ENCODE peak calls at places on chromosome 19, in seven cellular contexts. D is NCI-H446 treated with DMSO at 0.1 percent for 48 hours; Y is H54; Z is COR-L47; J is activated CD4-positive, alpha-beta T cell treated with anti-CD3 and anti-CD28 coated beads for 1 hour; U is T-cell; V is left ventricle myocardium inferior. Q is an unnamed sample.

GRCh38 chr19:29323046-29323971 is 110.4 kb upstream of the UQCRFS1 start:
- DNase-seq in D (no peak), Y (no peak), Z (no peak), J (no peak), U (no peak), V (no peak), Q (no peak)

GRCh38 chr19:45526143-45526542 is 18.9 kb downstream of the VASP start:
- DNase-seq in D (no peak), Y (peak; percentile 57), Z (peak; percentile 44), J (no peak), U (no peak), V (peak; percentile 61), Q (no peak)

GRCh38 chr19:3504723-3505122 is 1.4 kb upstream of the FZR1 start:
- DNase-seq in D (no peak), Y (no peak), Z (no peak), J (no peak), U (no peak), V (no peak), Q (no peak)

GRCh38 chr19:19410553-19411550 is 5.4 kb downstream of the GATAD2A start:
- DNase-seq in D (no peak), Y (no peak), Z (no peak), J (no peak), U (no peak), V (no peak), Q (no peak)

GRCh38 chr19:43934055-43934984 is 762 bp downstream of the ZNF45 start:
- DNase-seq in D (no peak), Y (peak; percentile 9), Z (no peak), J (no peak), U (no peak), V (no peak), Q (no peak)

GRCh38 chr19:21585491-21585890 is 80.1 kb downstream of the ZNF429 start:
- DNase-seq in D (no peak), Y (no peak), Z (no peak), J (no peak), U (no peak), V (no peak), Q (no peak)

GRCh38 chr19:53237114-53237777 is 17.4 kb downstream of the ZNF677 start:
- DNase-seq in D (no peak), Y (no peak), Z (no peak), J (no peak), U (no peak), V (no peak), Q (no peak)

GRCh38 chr19:11237321-11237720 is 2.1 kb upstream of the ANGPTL8 start:
- DNase-seq in D (no peak), Y (no peak), Z (no peak), J (no peak), U (no peak), V (no peak), Q (no peak)

GRCh38 chr19:2271516-2272103 is 10.4 kb downstream of the PEAK3 start:
- DNase-seq in D (no peak), Y (no peak), Z (no peak), J (no peak), U (no peak), V (no peak), Q (no peak)

GRCh38 chr19:40954573-40954972 is 36.5 kb upstream of the CYP2B6 start:
- DNase-seq in D (no peak), Y (no peak), Z (no peak), J (no peak), U (no peak), V (no peak), Q (peak; percentile 7)

GRCh38 chr19:48914181-48914580 is 14.1 kb downstream of the NUCB1 start:
- DNase-seq in D (no peak), Y (no peak), Z (no peak), J (no peak), U (no peak), V (no peak), Q (no peak)

GRCh38 chr19:39428309-39429112 is 7.2 kb downstream of the RPS16 start:
- DNase-seq in D (no peak), Y (peak; percentile 79), Z (no peak), J (no peak), U (no peak), V (peak; percentile 74), Q (no peak)

GRCh38 chr19:29529646-29530548 is 4.1 kb downstream of the VSTM2B start:
- DNase-seq in D (no peak), Y (no peak), Z (no peak), J (no peak), U (no peak), V (no peak), Q (no peak)

GRCh38 chr19:2716275-2716650 is 4.9 kb downstream of the DIRAS1 start:
- DNase-seq in D (no peak), Y (no peak), Z (no peak), J (no peak), U (no peak), V (no peak), Q (no peak)

GRCh38 chr19:5036733-5037681 is 68.1 kb downstream of the KDM4B start:
- DNase-seq in D (no peak), Y (no peak), Z (peak; percentile 50), J (no peak), U (no peak), V (peak; percentile 52), Q (no peak)

GRCh38 chr19:37979547-37980082 is 72.6 kb downstream of the SIPA1L3 start:
- DNase-seq in D (peak; percentile 11), Y (no peak), Z (no peak), J (no peak), U (no peak), V (no peak), Q (no peak)

GRCh38 chr19:33868076-33868735 is 71.5 kb downstream of the KCTD15 start:
- DNase-seq in D (no peak), Y (no peak), Z (no peak), J (no peak), U (no peak), V (no peak), Q (no peak)

GRCh38 chr19:35144600-35145436 is 1.8 kb downstream of the FXYD7 start:
- DNase-seq in D (no peak), Y (peak; percentile 81), Z (no peak), J (peak; percentile 13), U (peak; percentile 26), V (no peak), Q (no peak)

GRCh38 chr19:13255041-13255718 is 105.0 kb downstream of the IER2 start:
- DNase-seq in D (no peak), Y (no peak), Z (no peak), J (no peak), U (no peak), V (no peak), Q (no peak)

GRCh38 chr19:18202759-18203407 is 959 bp downstream of the RAB3A start:
- DNase-seq in D (no peak), Y (no peak), Z (peak; percentile 52), J (no peak), U (no peak), V (no peak), Q (no peak)

GRCh38 chr19:16066611-16067104 is 9.6 kb upstream of the TPM4 start:
- DNase-seq in D (no peak), Y (peak; percentile 71), Z (no peak), J (peak; percentile 32), U (no peak), V (no peak), Q (peak; percentile 80)

GRCh38 chr19:47112166-47112663 is 1.4 kb downstream of the ZC3H4 start:
- DNase-seq in D (peak; percentile 70), Y (peak; percentile 37), Z (peak; percentile 69), J (peak; percentile 87), U (peak; percentile 90), V (peak; percentile 92), Q (no peak)

GRCh38 chr19:2449019-2449418 is 7.7 kb downstream of the LMNB2 start:
- DNase-seq in D (no peak), Y (no peak), Z (no peak), J (no peak), U (no peak), V (no peak), Q (no peak)

GRCh38 chr19:5138606-5139594 is 170.0 kb downstream of the KDM4B start:
- DNase-seq in D (no peak), Y (peak; percentile 97), Z (no peak), J (peak; percentile 39), U (peak; percentile 74), V (no peak), Q (no peak)

GRCh38 chr19:2266183-2266993 is 10.2 kb upstream of the JSRP1 start:
- DNase-seq in D (no peak), Y (no peak), Z (peak; percentile 35), J (no peak), U (no peak), V (peak; percentile 89), Q (no peak)

GRCh38 chr19:54162241-54162805 is 2.8 kb upstream of the LENG1 start:
- DNase-seq in D (no peak), Y (peak; percentile 58), Z (no peak), J (peak; percentile 70), U (peak; percentile 83), V (peak; percentile 84), Q (peak; percentile 65)

GRCh38 chr19:13817615-13818371 is 22.6 kb downstream of the ZSWIM4 start:
- DNase-seq in D (no peak), Y (no peak), Z (peak; percentile 98), J (no peak), U (no peak), V (no peak), Q (no peak)

GRCh38 chr19:10433131-10433536 is 12.8 kb downstream of the PDE4A start:
- DNase-seq in D (no peak), Y (no peak), Z (no peak), J (no peak), U (no peak), V (no peak), Q (no peak)

GRCh38 chr19:35963514-35963913 is 27.3 kb downstream of the LRFN3 start:
- DNase-seq in D (no peak), Y (no peak), Z (no peak), J (no peak), U (peak; percentile 44), V (no peak), Q (no peak)

GRCh38 chr19:6723108-6723618 is 2.7 kb upstream of the C3 start:
- DNase-seq in D (no peak), Y (no peak), Z (no peak), J (no peak), U (no peak), V (peak; percentile 56), Q (no peak)

GRCh38 chr19:17648097-17648660 is 40.0 kb downstream of the UNC13A start:
- DNase-seq in D (no peak), Y (no peak), Z (no peak), J (no peak), U (no peak), V (no peak), Q (no peak)

GRCh38 chr19:1807695-1808394 is 4.2 kb downstream of the ATP8B3 start:
- DNase-seq in D (no peak), Y (no peak), Z (no peak), J (no peak), U (no peak), V (no peak), Q (no peak)

GRCh38 chr19:5054551-5055456 is 85.9 kb downstream of the KDM4B start:
- DNase-seq in D (no peak), Y (no peak), Z (no peak), J (no peak), U (no peak), V (peak; percentile 40), Q (no peak)

GRCh38 chr19:40960062-40960685 is 30.9 kb upstream of the CYP2B6 start:
- DNase-seq in D (no peak), Y (no peak), Z (no peak), J (no peak), U (no peak), V (no peak), Q (no peak)

GRCh38 chr19:41226053-41226873 is 7.2 kb downstream of the AXL start:
- DNase-seq in D (no peak), Y (peak; percentile 88), Z (no peak), J (peak; percentile 25), U (peak; percentile 33), V (peak; percentile 65), Q (peak; percentile 72)

GRCh38 chr19:485583-486236 is 10.6 kb upstream of the MADCAM1 start:
- DNase-seq in D (no peak), Y (no peak), Z (peak; percentile 83), J (no peak), U (no peak), V (peak; percentile 48), Q (no peak)

Q was measured in HCT116.